ENCODE peak calls at places on chromosome 15, in five cellular contexts. D is A549, F is breast epithelium, P is ovary, H is endothelial cell of umbilical vein. M is an unnamed sample.

GRCh38 chr15:28989239-28989830 is 103.6 kb downstream of the APBA2 start:
- DNase-seq in H (no peak), F (no peak), D (no peak), P (no peak), M (no peak)

GRCh38 chr15:43118276-43118675 is 12.4 kb upstream of the UBR1 start:
- DNase-seq in H (no peak), P (no peak), F (no peak), D (no peak), M (no peak)

GRCh38 chr15:45185903-45186770 is 1.6 kb downstream of the SHF start:
- DNase-seq in P (no peak), H (no peak), D (no peak), F (no peak), M (no peak)

GRCh38 chr15:70165811-70166284 is 68.1 kb upstream of the TLE3 start:
- DNase-seq in F (no peak), P (no peak), H (peak), D (no peak), M (no peak)

GRCh38 chr15:43253431-43254403 is 13.0 kb downstream of the TGM5 start:
- DNase-seq in P (no peak), D (no peak), F (peak), H (peak), M (no peak)

GRCh38 chr15:73935547-73935946 is 9.3 kb downstream of the LOXL1 start:
- DNase-seq in D (no peak), P (peak), H (no peak), F (no peak), M (no peak)

GRCh38 chr15:56052389-56053045 is 59.1 kb upstream of the NEDD4 start:
- DNase-seq in D (peak), P (no peak), F (no peak), H (peak), M (peak)

GRCh38 chr15:25055356-25056068 is 100.7 kb downstream of the SNRPN start:
- DNase-seq in F (no peak), P (no peak), H (no peak), D (no peak), M (no peak)

GRCh38 chr15:63372018-63372705 is 9.5 kb downstream of the CA12 start:
- DNase-seq in D (peak), H (peak), F (no peak), P (no peak), M (no peak)
- TF ChIP-seq POLR2A in D (peak), H (no peak), F (no peak), P (no peak), M (no peak)

DNA sequence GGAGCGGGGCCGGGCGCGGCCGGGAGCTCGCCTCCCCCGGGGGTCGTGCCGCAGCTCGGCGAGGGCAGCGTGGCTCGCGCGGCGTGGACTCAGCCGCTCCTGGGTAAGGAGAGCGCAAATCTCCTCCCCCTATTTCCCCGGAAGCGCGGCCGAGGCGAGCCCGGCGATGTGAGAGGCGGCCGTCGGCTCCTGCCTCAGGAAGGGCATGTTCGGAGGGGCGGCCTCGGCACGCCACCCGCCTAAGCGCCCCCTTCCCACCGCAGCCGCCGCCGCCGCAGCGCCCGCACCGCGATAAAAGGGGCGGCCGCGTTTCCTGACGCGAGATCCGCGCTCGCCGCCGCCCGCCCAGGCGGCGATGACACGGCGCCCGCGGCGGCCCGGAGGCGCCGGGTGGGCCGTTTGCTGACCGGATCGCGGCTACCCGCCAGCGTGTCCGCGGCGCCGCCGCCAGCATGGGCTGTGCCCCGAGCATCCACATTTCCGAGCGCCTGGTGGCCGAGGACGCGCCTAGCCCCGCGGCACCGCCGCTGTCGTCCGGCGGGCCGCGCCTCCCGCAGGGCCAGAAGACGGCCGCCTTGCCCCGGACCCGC is at the start of gene PDE8A:
- DNase-seq in H (peak), P (no peak), D (peak), F (no peak), M (peak)
- TF ChIP-seq POLR2A in H (no peak), P (no peak), D (peak), F (no peak), M (no peak)

DNA sequence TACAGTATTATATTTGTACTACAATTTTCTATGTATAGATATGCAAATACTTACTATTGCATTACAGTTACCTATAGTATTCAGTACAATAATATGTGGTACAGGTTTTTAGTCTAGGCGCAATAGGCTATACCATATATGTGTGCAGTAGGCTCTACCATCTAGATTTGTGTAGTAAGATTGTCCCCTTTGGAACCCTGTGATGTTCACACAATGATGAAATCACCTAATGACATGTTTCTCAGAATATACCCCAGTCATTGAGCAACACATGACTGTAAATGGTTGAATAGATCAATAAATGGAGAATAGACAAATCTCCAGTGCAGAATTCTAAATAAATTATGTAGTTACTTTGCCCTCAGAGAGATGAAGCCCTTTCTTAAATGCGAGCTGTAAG is 17.6 kb upstream of the TMC3 start:
- DNase-seq in H (no peak), D (no peak), P (no peak), F (no peak), M (no peak)
- TF ChIP-seq POLR2A in H (no peak), D (no peak), P (no peak), F (no peak), M (no peak)

GRCh38 chr15:62818691-62819090 is 223.9 kb upstream of the TPM1 start:
- DNase-seq in D (no peak), P (no peak), H (no peak), F (no peak), M (no peak)

GRCh38 chr15:62822228-62822627 is 220.3 kb upstream of the TPM1 start:
- DNase-seq in F (no peak), P (no peak), D (no peak), H (no peak), M (no peak)

GRCh38 chr15:62824111-62824737 is 218.3 kb upstream of the TPM1 start:
- DNase-seq in D (no peak), H (no peak), P (no peak), F (no peak), M (no peak)

GRCh38 chr15:62816342-62817059 is 226.0 kb upstream of the TPM1 start:
- DNase-seq in D (no peak), H (no peak), F (no peak), P (no peak), M (no peak)

GRCh38 chr15:62821384-62822131 is 221.0 kb upstream of the TPM1 start:
- DNase-seq in H (no peak), P (no peak), D (peak), F (no peak), M (no peak)
- TF ChIP-seq POLR2A in H (no peak), P (no peak), D (no peak), F (no peak), M (no peak)